ENCODE peak calls at places on chromosomes 13 and 19, in nine cellular contexts. One of them, this sample, is unnamed.

GRCh38 chr13:78806457-78806856 is 147.5 kb upstream of the OBI1 start:
- DNase-seq in EH: no peak
- DNase-seq in NCI-H2107: no peak
- DNase-seq in T-helper 17 cell: no peak
- DNase-seq in fibroblast of mammary gland: no peak
- DNase-seq in NCI-H2081: no peak
- DNase-seq in fibroblast of the conjunctiva: no peak
- DNase-seq in AG04449: no peak
- DNase-seq in tibial nerve: no peak
- DNase-seq in this sample: no peak

GRCh38 chr13:98528663-98529064 is 48.2 kb downstream of the STK24 start:
- DNase-seq in tibial nerve: no peak
- DNase-seq in T-helper 17 cell: no peak
- DNase-seq in fibroblast of the conjunctiva: no peak
- DNase-seq in EH: peak
- DNase-seq in fibroblast of mammary gland: peak
- DNase-seq in AG04449: no peak
- DNase-seq in NCI-H2081: no peak
- DNase-seq in NCI-H2107: no peak
- DNase-seq in this sample: no peak

GRCh38 chr13:49858183-49858856 is 65.8 kb upstream of the KPNA3 start:
- DNase-seq in EH: peak
- DNase-seq in AG04449: peak
- DNase-seq in NCI-H2081: no peak
- DNase-seq in tibial nerve: no peak
- DNase-seq in T-helper 17 cell: no peak
- DNase-seq in fibroblast of the conjunctiva: peak
- DNase-seq in NCI-H2107: no peak
- DNase-seq in fibroblast of mammary gland: peak
- DNase-seq in this sample: no peak

GRCh38 chr13:30752201-30752797 is 17.0 kb downstream of the ALOX5AP start:
- DNase-seq in T-helper 17 cell: no peak
- DNase-seq in EH: peak
- DNase-seq in AG04449: no peak
- DNase-seq in tibial nerve: no peak
- DNase-seq in NCI-H2081: no peak
- DNase-seq in fibroblast of the conjunctiva: no peak
- DNase-seq in NCI-H2107: peak
- DNase-seq in fibroblast of mammary gland: peak
- DNase-seq in this sample: no peak

GRCh38 chr19:19475845-19476828 is 39.2 kb downstream of the TSSK6 start:
- DNase-seq in tibial nerve: no peak
- DNase-seq in NCI-H2081: no peak
- DNase-seq in T-helper 17 cell: no peak
- DNase-seq in AG04449: no peak
- DNase-seq in fibroblast of mammary gland: no peak
- DNase-seq in fibroblast of the conjunctiva: peak
- DNase-seq in NCI-H2107: no peak
- DNase-seq in EH: peak
- DNase-seq in this sample: no peak

GRCh38 chr19:33445752-33446070 is 72.2 kb downstream of the CEBPG start:
- DNase-seq in NCI-H2081: no peak
- DNase-seq in fibroblast of the conjunctiva: no peak
- DNase-seq in NCI-H2107: no peak
- DNase-seq in tibial nerve: no peak
- DNase-seq in T-helper 17 cell: no peak
- DNase-seq in fibroblast of mammary gland: no peak
- DNase-seq in EH: no peak
- DNase-seq in AG04449: no peak
- DNase-seq in this sample: no peak

GRCh38 chr13:79593611-79594275 is 112.8 kb downstream of the NDFIP2 start:
- DNase-seq in EH: peak
- DNase-seq in tibial nerve: no peak
- DNase-seq in fibroblast of the conjunctiva: no peak
- DNase-seq in T-helper 17 cell: no peak
- DNase-seq in NCI-H2081: no peak
- DNase-seq in fibroblast of mammary gland: peak
- DNase-seq in NCI-H2107: no peak
- DNase-seq in AG04449: peak
- DNase-seq in this sample: no peak

GRCh38 chr19:43395561-43395960 is 19.1 kb upstream of the TEX101 start:
- DNase-seq in T-helper 17 cell: no peak
- DNase-seq in NCI-H2081: no peak
- DNase-seq in fibroblast of the conjunctiva: no peak
- DNase-seq in fibroblast of mammary gland: no peak
- DNase-seq in AG04449: no peak
- DNase-seq in EH: no peak
- DNase-seq in tibial nerve: no peak
- DNase-seq in NCI-H2107: no peak
- DNase-seq in this sample: no peak

GRCh38 chr13:100751826-100752225 is 77.2 kb upstream of the TMTC4 start:
- DNase-seq in AG04449: no peak
- DNase-seq in NCI-H2107: peak
- DNase-seq in EH: no peak
- DNase-seq in fibroblast of the conjunctiva: no peak
- DNase-seq in T-helper 17 cell: no peak
- DNase-seq in NCI-H2081: no peak
- DNase-seq in tibial nerve: no peak
- DNase-seq in fibroblast of mammary gland: no peak
- DNase-seq in this sample: no peak

GRCh38 chr13:24692541-24692940 is 12.3 kb downstream of the ATP12A start:
- DNase-seq in NCI-H2107: no peak
- DNase-seq in fibroblast of the conjunctiva: no peak
- DNase-seq in fibroblast of mammary gland: peak
- DNase-seq in EH: peak
- DNase-seq in NCI-H2081: no peak
- DNase-seq in tibial nerve: no peak
- DNase-seq in AG04449: no peak
- DNase-seq in T-helper 17 cell: no peak
- DNase-seq in this sample: no peak